ENCODE peak calls at places on chromosomes 3 and 15, in four cellular contexts. One of them, this sample, is unnamed.

GRCh38 chr15:27783668-27784067 is 315.4 kb downstream of the OCA2 start:
- DNase-seq in GM12878: no peak
- DNase-seq in K562: no peak
- DNase-seq in HepG2: no peak
- DNase-seq in this sample: no peak

GRCh38 chr15:53739651-53740050 is 19.8 kb downstream of the WDR72 start:
- DNase-seq in GM12878: no peak
- DNase-seq in K562: no peak
- DNase-seq in HepG2: no peak
- DNase-seq in this sample: no peak

GRCh38 chr3:181899702-181900101 is 188.0 kb downstream of the SOX2 start:
- DNase-seq in GM12878: no peak
- DNase-seq in HepG2: no peak
- DNase-seq in K562: no peak
- DNase-seq in this sample: no peak

GRCh38 chr3:118772036-118773030 is 262.3 kb downstream of the IGSF11 start:
- DNase-seq in K562: peak
- DNase-seq in GM12878: peak
- DNase-seq in HepG2: no peak
- DNase-seq in this sample: no peak

GRCh38 chr3:189646902-189647542 is 15.8 kb downstream of the TP63 start:
- DNase-seq in GM12878: no peak
- DNase-seq in HepG2: no peak
- DNase-seq in K562: no peak
- DNase-seq in this sample: no peak

GRCh38 chr3:21795152-21795837 is 44.3 kb upstream of the ZNF385D start:
- DNase-seq in HepG2: no peak
- DNase-seq in K562: no peak
- DNase-seq in GM12878: no peak
- DNase-seq in this sample: no peak

GRCh38 chr3:122458992-122459391 is 43.1 kb upstream of the WDR5B start:
- DNase-seq in K562: no peak
- DNase-seq in GM12878: no peak
- DNase-seq in HepG2: no peak
- DNase-seq in this sample: peak

GRCh38 chr15:49313650-49314049 is 109.4 kb upstream of the FGF7 start:
- DNase-seq in GM12878: no peak
- DNase-seq in K562: no peak
- DNase-seq in HepG2: no peak
- DNase-seq in this sample: no peak

GRCh38 chr15:85582719-85583089 is 202.3 kb downstream of the AKAP13 start:
- DNase-seq in GM12878: peak
- DNase-seq in K562: peak
- DNase-seq in HepG2: no peak
- DNase-seq in this sample: no peak

GRCh38 chr3:143594217-143594616 is 254.1 kb downstream of the SLC9A9 start:
- DNase-seq in HepG2: peak
- DNase-seq in K562: no peak
- DNase-seq in GM12878: no peak
- DNase-seq in this sample: no peak

GRCh38 chr15:92886229-92886628 is 13.9 kb upstream of the CHD2 start:
- DNase-seq in GM12878: no peak
- DNase-seq in K562: no peak
- DNase-seq in HepG2: no peak
- DNase-seq in this sample: no peak

GRCh38 chr15:63519548-63520178 is 15.3 kb downstream of the USP3 start:
- DNase-seq in GM12878: no peak
- DNase-seq in K562: no peak
- DNase-seq in HepG2: no peak
- DNase-seq in this sample: no peak

GRCh38 chr15:57344282-57344681 is 32.0 kb upstream of the CGNL1 start:
- DNase-seq in K562: no peak
- DNase-seq in GM12878: no peak
- DNase-seq in HepG2: no peak
- DNase-seq in this sample: no peak

GRCh38 chr3:191331443-191331842 is 1.1 kb upstream of the UTS2B start:
- DNase-seq in GM12878: no peak
- DNase-seq in HepG2: no peak
- DNase-seq in K562: peak
- DNase-seq in this sample: no peak

GRCh38 chr3:66816110-66816761 is 181.9 kb upstream of the KBTBD8 start:
- DNase-seq in HepG2: peak
- DNase-seq in GM12878: no peak
- DNase-seq in K562: peak
- DNase-seq in this sample: peak

GRCh38 chr3:154730221-154730620 is 300.2 kb upstream of the GPR149 start:
- DNase-seq in HepG2: no peak
- DNase-seq in K562: no peak
- DNase-seq in GM12878: no peak
- DNase-seq in this sample: no peak

GRCh38 chr3:64691051-64691450 is 3.3 kb upstream of the ADAMTS9 start:
- DNase-seq in HepG2: no peak
- DNase-seq in GM12878: no peak
- DNase-seq in K562: no peak
- DNase-seq in this sample: no peak

GRCh38 chr15:20357139-20358065 is 184.2 kb downstream of the GOLGA6L6 start:
- DNase-seq in K562: no peak
- DNase-seq in GM12878: no peak
- DNase-seq in HepG2: no peak
- DNase-seq in this sample: no peak

GRCh38 chr3:191269289-191270085 is 59.7 kb upstream of the CCDC50 start:
- DNase-seq in HepG2: no peak
- DNase-seq in GM12878: peak
- DNase-seq in K562: no peak
- DNase-seq in this sample: no peak

GRCh38 chr3:168197162-168197561 is 101.4 kb upstream of the GOLIM4 start:
- DNase-seq in HepG2: peak
- DNase-seq in GM12878: no peak
- DNase-seq in K562: no peak
- DNase-seq in this sample: no peak

GRCh38 chr15:40830884-40831283 is 2.4 kb upstream of the PPP1R14D start:
- DNase-seq in GM12878: no peak
- DNase-seq in K562: no peak
- DNase-seq in HepG2: no peak
- DNase-seq in this sample: no peak

GRCh38 chr3:138078901-138079344 is 36.5 kb downstream of the DZIP1L start:
- DNase-seq in GM12878: no peak
- DNase-seq in HepG2: peak
- DNase-seq in K562: no peak
- DNase-seq in this sample: no peak

GRCh38 chr15:85852969-85853368 is 58.2 kb upstream of the KLHL25 start:
- DNase-seq in K562: no peak
- DNase-seq in HepG2: no peak
- DNase-seq in GM12878: no peak
- DNase-seq in this sample: no peak

GRCh38 chr15:51403072-51403878 is 61.8 kb downstream of the GLDN start:
- DNase-seq in GM12878: no peak
- DNase-seq in HepG2: peak
- DNase-seq in K562: no peak
- DNase-seq in this sample: peak

GRCh38 chr3:100463002-100463401 is 29.4 kb upstream of the TMEM45A start:
- DNase-seq in K562: peak
- DNase-seq in HepG2: peak
- DNase-seq in GM12878: peak
- DNase-seq in this sample: peak

GRCh38 chr3:169964176-169964575 is 2.4 kb upstream of the SEC62 start:
- DNase-seq in GM12878: no peak
- DNase-seq in HepG2: no peak
- DNase-seq in K562: no peak
- DNase-seq in this sample: no peak
- TF ChIP-seq BHLHE40 in GM12878: no peak
- TF ChIP-seq BHLHE40 in HepG2: no peak
- TF ChIP-seq BHLHE40 in K562: no peak
- TF ChIP-seq BHLHE40 in this sample: no peak

GRCh38 chr3:132380979-132381944 is 36.0 kb upstream of the DNAJC13 start:
- DNase-seq in K562: no peak
- DNase-seq in HepG2: no peak
- DNase-seq in GM12878: no peak
- DNase-seq in this sample: no peak
- TF ChIP-seq SP1 in K562: no peak
- TF ChIP-seq SP1 in HepG2: no peak
- TF ChIP-seq SP1 in GM12878: no peak
- TF ChIP-seq SP1 in this sample: no peak

DNA sequence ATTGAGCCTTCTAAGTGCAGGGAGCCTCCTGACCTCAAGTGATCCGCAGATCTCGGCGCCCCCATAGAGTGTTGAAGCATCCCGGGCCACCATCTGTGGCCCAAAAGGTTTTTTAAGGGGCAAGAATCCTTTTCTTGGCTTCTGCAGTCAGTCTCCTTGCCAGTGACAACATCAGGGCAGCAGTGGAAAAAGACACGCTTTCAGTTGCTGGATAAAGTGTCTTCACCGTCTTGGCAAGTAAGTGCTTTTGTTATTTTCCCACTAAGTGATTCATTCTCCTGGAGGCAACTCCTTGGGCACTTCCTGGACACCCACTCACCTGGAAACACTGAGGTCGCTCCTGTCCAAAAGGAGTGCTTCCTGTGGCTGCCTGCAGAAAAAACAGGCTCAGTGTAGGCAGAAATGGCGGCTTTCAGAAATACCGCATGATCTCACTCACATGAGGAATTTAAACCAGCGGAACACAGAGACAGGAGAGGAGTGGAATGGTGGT is 71.7 kb upstream of the ABHD2 start:
- DNase-seq in GM12878: no peak
- DNase-seq in HepG2: no peak
- DNase-seq in K562: no peak
- DNase-seq in this sample: no peak
- TF ChIP-seq BHLHE40 in GM12878: no peak
- TF ChIP-seq BHLHE40 in HepG2: no peak
- TF ChIP-seq BHLHE40 in K562: no peak
- TF ChIP-seq BHLHE40 in this sample: no peak

DNA sequence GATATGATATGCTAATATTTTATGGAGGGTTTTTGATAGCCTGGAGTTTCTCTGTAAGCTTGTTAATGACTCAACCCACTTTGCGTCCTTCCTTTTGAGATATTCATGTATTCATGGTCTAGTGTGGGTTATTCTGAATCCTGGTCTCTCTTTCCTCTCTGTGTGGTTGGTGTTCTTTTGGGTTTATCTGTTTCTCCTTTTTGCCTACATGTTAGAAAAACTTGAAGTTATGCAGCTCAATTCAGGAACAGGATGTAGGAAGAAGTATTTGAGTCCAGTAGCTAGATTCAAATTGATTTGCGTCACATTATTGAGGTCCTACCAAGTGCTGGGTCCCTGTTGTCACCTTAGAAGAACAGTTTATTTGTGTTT is 28.1 kb downstream of the CMTM7 start:
- DNase-seq in HepG2: no peak
- DNase-seq in K562: no peak
- DNase-seq in GM12878: no peak
- DNase-seq in this sample: no peak
- TF ChIP-seq SP1 in HepG2: no peak
- TF ChIP-seq SP1 in K562: no peak
- TF ChIP-seq SP1 in GM12878: no peak
- TF ChIP-seq SP1 in this sample: no peak

GRCh38 chr15:79185199-79185598 is 94.6 kb upstream of the RASGRF1 start:
- DNase-seq in HepG2: no peak
- DNase-seq in GM12878: no peak
- DNase-seq in K562: peak
- DNase-seq in this sample: peak
- TF ChIP-seq BHLHE40 in HepG2: no peak
- TF ChIP-seq BHLHE40 in GM12878: no peak
- TF ChIP-seq BHLHE40 in K562: no peak
- TF ChIP-seq BHLHE40 in this sample: no peak

GRCh38 chr15:100171411-100171810 is 170.4 kb downstream of the ADAMTS17 start:
- DNase-seq in HepG2: no peak
- DNase-seq in K562: no peak
- DNase-seq in GM12878: no peak
- DNase-seq in this sample: no peak

GRCh38 chr15:100170673-100171210 is 171.0 kb downstream of the ADAMTS17 start:
- DNase-seq in HepG2: no peak
- DNase-seq in K562: no peak
- DNase-seq in GM12878: no peak
- DNase-seq in this sample: no peak

GRCh38 chr15:100170280-100170654 is 171.5 kb downstream of the ADAMTS17 start:
- DNase-seq in K562: no peak
- DNase-seq in HepG2: no peak
- DNase-seq in GM12878: peak
- DNase-seq in this sample: no peak

GRCh38 chr15:100168787-100169186 is 173.0 kb downstream of the ADAMTS17 start:
- DNase-seq in K562: no peak
- DNase-seq in HepG2: no peak
- DNase-seq in GM12878: no peak
- DNase-seq in this sample: no peak

DNA sequence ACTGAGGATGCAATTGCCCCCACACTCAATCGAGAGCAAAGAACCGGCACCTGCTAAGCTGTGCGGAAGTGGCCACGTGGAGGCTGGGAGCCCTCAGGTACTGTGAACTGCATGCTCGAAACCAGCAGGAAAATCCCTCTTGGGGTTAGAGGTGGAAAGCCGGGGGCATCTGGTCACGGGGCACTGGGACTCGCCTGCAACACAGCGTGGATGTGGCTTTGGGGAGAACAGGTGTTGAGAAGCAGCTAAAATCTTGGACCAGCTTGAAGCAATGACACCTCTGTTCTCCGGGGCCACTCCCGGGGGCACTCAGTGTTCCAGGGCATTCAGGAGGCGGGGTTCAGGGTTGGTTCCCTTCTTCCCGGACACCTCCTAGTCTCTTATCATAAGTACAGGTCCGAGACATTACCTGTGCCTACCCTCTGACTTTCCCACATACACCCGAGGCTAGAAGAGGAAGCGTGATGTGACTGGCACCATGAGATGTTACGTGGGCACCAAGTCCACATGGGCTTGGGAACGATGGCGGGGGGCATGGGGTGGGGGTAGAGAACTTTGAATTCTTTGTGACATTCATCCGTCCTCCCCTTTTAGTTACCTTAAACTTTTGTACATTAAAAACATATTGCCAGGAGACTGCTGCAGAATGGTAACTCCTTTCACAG is 172.0 kb downstream of the ADAMTS17 start:
- DNase-seq in K562: no peak
- DNase-seq in GM12878: no peak
- DNase-seq in HepG2: no peak
- DNase-seq in this sample: no peak
- TF ChIP-seq SP1 in K562: no peak
- TF ChIP-seq SP1 in GM12878: no peak
- TF ChIP-seq SP1 in HepG2: no peak
- TF ChIP-seq SP1 in this sample: no peak

This sample was measured in HEK293T.